ENCODE peak calls at places on chromosome 13, in four cellular contexts. One of them, this sample, is unnamed.

GRCh38 chr13:21012841-21013681 is 48.3 kb downstream of the LATS2 start:
- DNase-seq in GM04504: no peak
- DNase-seq in activated CD4-positive, alpha-beta T cell treated with anti-CD3 and anti-CD28 coated beads, Interleukin-2, amount 10 ng/mL, durations not matched to agents 7 days and 5 days: no peak
- DNase-seq in natural killer cell treated with Interleukin-12 subunit alpha and Interleukin-12 subunit beta and Interleukin-15 and Interleukin-18, amount 100 ng/mL, for 72 hours: no peak
- DNase-seq in this sample: peak

GRCh38 chr13:32282096-32282711 is 33.0 kb downstream of the ZAR1L start:
- DNase-seq in GM04504: no peak
- DNase-seq in activated CD4-positive, alpha-beta T cell treated with anti-CD3 and anti-CD28 coated beads, Interleukin-2, amount 10 ng/mL, durations not matched to agents 7 days and 5 days: no peak
- DNase-seq in natural killer cell treated with Interleukin-12 subunit alpha and Interleukin-12 subunit beta and Interleukin-15 and Interleukin-18, amount 100 ng/mL, for 72 hours: no peak
- DNase-seq in this sample: no peak

GRCh38 chr13:34719060-34719875 is 222.8 kb upstream of the NBEA start:
- DNase-seq in GM04504: no peak
- DNase-seq in activated CD4-positive, alpha-beta T cell treated with anti-CD3 and anti-CD28 coated beads, Interleukin-2, amount 10 ng/mL, durations not matched to agents 7 days and 5 days: no peak
- DNase-seq in natural killer cell treated with Interleukin-12 subunit alpha and Interleukin-12 subunit beta and Interleukin-15 and Interleukin-18, amount 100 ng/mL, for 72 hours: no peak
- DNase-seq in this sample: no peak

GRCh38 chr13:99310382-99311031 is 3.3 kb upstream of the GPR183 start:
- DNase-seq in GM04504: peak
- DNase-seq in activated CD4-positive, alpha-beta T cell treated with anti-CD3 and anti-CD28 coated beads, Interleukin-2, amount 10 ng/mL, durations not matched to agents 7 days and 5 days: no peak
- DNase-seq in natural killer cell treated with Interleukin-12 subunit alpha and Interleukin-12 subunit beta and Interleukin-15 and Interleukin-18, amount 100 ng/mL, for 72 hours: no peak
- DNase-seq in this sample: no peak

GRCh38 chr13:71866173-71867091 is 572 bp downstream of the DACH1 start:
- DNase-seq in GM04504: no peak
- DNase-seq in activated CD4-positive, alpha-beta T cell treated with anti-CD3 and anti-CD28 coated beads, Interleukin-2, amount 10 ng/mL, durations not matched to agents 7 days and 5 days: peak
- DNase-seq in natural killer cell treated with Interleukin-12 subunit alpha and Interleukin-12 subunit beta and Interleukin-15 and Interleukin-18, amount 100 ng/mL, for 72 hours: no peak
- DNase-seq in this sample: peak

GRCh38 chr13:113142876-113143275 is 15.6 kb upstream of the PROZ start:
- DNase-seq in GM04504: no peak
- DNase-seq in activated CD4-positive, alpha-beta T cell treated with anti-CD3 and anti-CD28 coated beads, Interleukin-2, amount 10 ng/mL, durations not matched to agents 7 days and 5 days: no peak
- DNase-seq in natural killer cell treated with Interleukin-12 subunit alpha and Interleukin-12 subunit beta and Interleukin-15 and Interleukin-18, amount 100 ng/mL, for 72 hours: no peak
- DNase-seq in this sample: no peak

GRCh38 chr13:107964356-107964755 is 251.0 kb downstream of the LIG4 start:
- DNase-seq in GM04504: no peak
- DNase-seq in activated CD4-positive, alpha-beta T cell treated with anti-CD3 and anti-CD28 coated beads, Interleukin-2, amount 10 ng/mL, durations not matched to agents 7 days and 5 days: no peak
- DNase-seq in natural killer cell treated with Interleukin-12 subunit alpha and Interleukin-12 subunit beta and Interleukin-15 and Interleukin-18, amount 100 ng/mL, for 72 hours: no peak
- DNase-seq in this sample: no peak

GRCh38 chr13:47890146-47890814 is 110.8 kb downstream of the SUCLA2 start:
- DNase-seq in GM04504: no peak
- DNase-seq in activated CD4-positive, alpha-beta T cell treated with anti-CD3 and anti-CD28 coated beads, Interleukin-2, amount 10 ng/mL, durations not matched to agents 7 days and 5 days: no peak
- DNase-seq in natural killer cell treated with Interleukin-12 subunit alpha and Interleukin-12 subunit beta and Interleukin-15 and Interleukin-18, amount 100 ng/mL, for 72 hours: no peak
- DNase-seq in this sample: no peak

GRCh38 chr13:110662105-110662504 is 43.8 kb downstream of the CARS2 start:
- DNase-seq in GM04504: no peak
- DNase-seq in activated CD4-positive, alpha-beta T cell treated with anti-CD3 and anti-CD28 coated beads, Interleukin-2, amount 10 ng/mL, durations not matched to agents 7 days and 5 days: no peak
- DNase-seq in natural killer cell treated with Interleukin-12 subunit alpha and Interleukin-12 subunit beta and Interleukin-15 and Interleukin-18, amount 100 ng/mL, for 72 hours: no peak
- DNase-seq in this sample: no peak

GRCh38 chr13:100280681-100281080 is 191.8 kb downstream of the PCCA start:
- DNase-seq in GM04504: no peak
- DNase-seq in activated CD4-positive, alpha-beta T cell treated with anti-CD3 and anti-CD28 coated beads, Interleukin-2, amount 10 ng/mL, durations not matched to agents 7 days and 5 days: no peak
- DNase-seq in natural killer cell treated with Interleukin-12 subunit alpha and Interleukin-12 subunit beta and Interleukin-15 and Interleukin-18, amount 100 ng/mL, for 72 hours: no peak
- DNase-seq in this sample: no peak

GRCh38 chr13:46489586-46490023 is 63.4 kb upstream of the LRCH1 start:
- DNase-seq in GM04504: peak
- DNase-seq in activated CD4-positive, alpha-beta T cell treated with anti-CD3 and anti-CD28 coated beads, Interleukin-2, amount 10 ng/mL, durations not matched to agents 7 days and 5 days: no peak
- DNase-seq in natural killer cell treated with Interleukin-12 subunit alpha and Interleukin-12 subunit beta and Interleukin-15 and Interleukin-18, amount 100 ng/mL, for 72 hours: no peak
- DNase-seq in this sample: no peak

This sample was measured in left ventricle myocardium superior.